ENCODE peak calls at places on chromosomes 3 and 15, in eight cellular contexts. V is endothelial cell of umbilical vein, A is HCT116, W is A549, S is K562, E is HepG2, R is H1, X is SK-N-SH. D is an unnamed sample.

GRCh38 chr15:48693474-48693873 is 48.0 kb upstream of the FBN1 start:
- DNase-seq in R (no peak), S (no peak), X (no peak), V (no peak), W (no peak), A (no peak), E (no peak), D (no peak)

GRCh38 chr3:54968546-54969172 is 40.8 kb upstream of the LRTM1 start:
- DNase-seq in S (no peak), R (no peak), X (no peak), A (no peak), E (no peak), V (no peak), W (no peak), D (no peak)

GRCh38 chr15:86855962-86856361 is 776.3 kb downstream of the AGBL1 start:
- DNase-seq in A (no peak), E (no peak), S (no peak), W (no peak), V (no peak), X (peak; percentile 22), R (no peak), D (no peak)

GRCh38 chr15:25439456-25439836 is 622 bp upstream of the UBE3A start:
- DNase-seq in E (peak; percentile 53), S (no peak), V (no peak), X (no peak), W (peak; percentile 17), R (no peak), A (peak; percentile 6), D (peak; percentile 35)

GRCh38 chr15:79858469-79858868 is 38.3 kb downstream of the MTHFS start:
- DNase-seq in W (peak; percentile 18), S (no peak), V (no peak), E (no peak), X (no peak), R (no peak), A (no peak), D (peak; percentile 20)

GRCh38 chr15:40339621-40339945 is 1.2 kb downstream of the CCDC9B start:
- DNase-seq in S (no peak), E (no peak), R (peak; percentile 54), A (no peak), W (peak; percentile 14), V (no peak), X (peak; percentile 66), D (no peak)

GRCh38 chr3:130658666-130659065 is 88.0 kb downstream of the PIK3R4 start:
- DNase-seq in R (no peak), A (no peak), V (peak; percentile 47), X (no peak), S (no peak), W (no peak), E (no peak), D (peak; percentile 6)

GRCh38 chr15:63605816-63606215 is 8.6 kb downstream of the FBXL22 start:
- DNase-seq in E (no peak), S (no peak), V (no peak), X (no peak), A (no peak), W (no peak), R (no peak), D (peak; percentile 52)

GRCh38 chr3:32686713-32687112 is 1.7 kb downstream of the CNOT10 start:
- DNase-seq in V (no peak), R (no peak), W (no peak), X (no peak), E (no peak), S (no peak), A (no peak), D (peak; percentile 10)

GRCh38 chr3:191774485-191774884 is 313.5 kb downstream of the PYDC2 start:
- DNase-seq in W (peak; percentile 81), E (no peak), A (peak; percentile 87), S (no peak), V (no peak), X (no peak), R (no peak), D (no peak)

GRCh38 chr15:62416535-62416934 is 251.4 kb upstream of the C2CD4B start:
- DNase-seq in V (no peak), R (no peak), E (no peak), S (no peak), A (no peak), W (no peak), X (no peak), D (no peak)

GRCh38 chr3:40837300-40837699 is 312.5 kb downstream of the ZNF621 start:
- DNase-seq in W (no peak), A (no peak), E (no peak), S (no peak), V (no peak), X (no peak), R (no peak), D (no peak)

GRCh38 chr3:46438831-46439230 is 25.9 kb downstream of the LTF start:
- DNase-seq in E (no peak), A (no peak), R (no peak), W (no peak), S (no peak), X (no peak), V (no peak), D (peak; percentile 63)

GRCh38 chr3:195021674-195022073 is 249.3 kb downstream of the XXYLT1 start:
- DNase-seq in E (no peak), A (no peak), V (no peak), S (no peak), R (no peak), W (no peak), X (no peak), D (no peak)

GRCh38 chr3:177512945-177513671 is 315.8 kb upstream of the TBL1XR1 start:
- DNase-seq in A (no peak), W (no peak), X (no peak), V (no peak), E (peak; percentile 90), S (no peak), R (no peak), D (no peak)

GRCh38 chr15:69082041-69082502 is 67.6 kb downstream of the NOX5 start:
- DNase-seq in R (no peak), S (no peak), A (no peak), E (no peak), V (peak; percentile 78), X (no peak), W (no peak), D (no peak)

GRCh38 chr3:178849220-178849910 is 222.2 kb downstream of the ZMAT3 start:
- DNase-seq in X (no peak), V (no peak), A (no peak), S (no peak), W (no peak), R (no peak), E (no peak), D (no peak)

GRCh38 chr3:108125550-108126071 is 34.8 kb upstream of the CD47 start:
- DNase-seq in V (peak; percentile 97), S (peak; percentile 66), X (no peak), E (no peak), R (no peak), W (no peak), A (no peak), D (peak; percentile 81)

GRCh38 chr15:79337591-79337990 is 26.7 kb downstream of the TMED3 start:
- DNase-seq in S (no peak), E (no peak), V (peak; percentile 25), X (no peak), W (no peak), A (no peak), R (no peak), D (no peak)

GRCh38 chr3:148178508-148178907 is 519.2 kb upstream of the AGTR1 start:
- DNase-seq in V (peak; percentile 14), E (peak; percentile 1), X (no peak), W (no peak), A (no peak), R (no peak), S (no peak), D (no peak)

GRCh38 chr15:35929740-35930444 is 383.9 kb upstream of the DPH6 start:
- DNase-seq in R (no peak), W (no peak), V (no peak), S (no peak), X (no peak), E (no peak), A (no peak), D (no peak)

GRCh38 chr3:122415762-122416654 is at the start of gene WDR5B:
- DNase-seq in A (peak; percentile 94), X (peak; percentile 93), W (peak; percentile 98), V (peak; percentile 99), R (peak; percentile 99), S (peak; percentile 98), E (peak; percentile 96), D (peak; percentile 95)
- TF ChIP-seq MAX in A (peak; percentile 81), X (peak; percentile 97), W (peak; percentile 75), V (peak; percentile 34), R (peak; percentile 76), S (peak; percentile 66), E (peak; percentile 90), D (peak; percentile 89)

GRCh38 chr3:142209655-142210054 is 15.7 kb downstream of the GK5 start:
- DNase-seq in R (no peak), E (no peak), S (no peak), V (peak; percentile 84), X (no peak), W (no peak), A (no peak), D (peak; percentile 44)
- H3K4me3 ChIP-seq in R (no peak overlapping the region), E (no peak overlapping the region), S (no peak overlapping the region), V (no peak overlapping the region), X (no peak overlapping the region), W (no peak overlapping the region), A (no peak overlapping the region), D (no peak overlapping the region)

GRCh38 chr15:71259866-71260265 is 144.6 kb downstream of the THSD4 start:
- DNase-seq in S (no peak), V (no peak), R (no peak), W (no peak), X (no peak), E (no peak), A (no peak), D (no peak)

GRCh38 chr15:71261934-71262333 is 146.7 kb downstream of the THSD4 start:
- DNase-seq in V (no peak), S (no peak), W (no peak), R (no peak), E (no peak), X (peak; percentile 33), A (no peak), D (no peak)

GRCh38 chr15:71256934-71257333 is 141.7 kb downstream of the THSD4 start:
- DNase-seq in E (no peak), X (no peak), W (no peak), V (no peak), A (no peak), S (no peak), R (no peak), D (peak; percentile 7)

GRCh38 chr15:71261418-71261817 is 146.1 kb downstream of the THSD4 start:
- DNase-seq in R (no peak), V (no peak), E (no peak), X (no peak), W (no peak), S (no peak), A (no peak), D (no peak)

GRCh38 chr15:71262599-71262998 is 147.3 kb downstream of the THSD4 start:
- DNase-seq in V (no peak), R (no peak), X (no peak), E (no peak), W (no peak), A (no peak), S (no peak), D (no peak)
- TF ChIP-seq MAX in V (no peak), R (no peak), X (no peak), E (no peak), W (no peak), A (no peak), S (no peak), D (no peak)

DNA sequence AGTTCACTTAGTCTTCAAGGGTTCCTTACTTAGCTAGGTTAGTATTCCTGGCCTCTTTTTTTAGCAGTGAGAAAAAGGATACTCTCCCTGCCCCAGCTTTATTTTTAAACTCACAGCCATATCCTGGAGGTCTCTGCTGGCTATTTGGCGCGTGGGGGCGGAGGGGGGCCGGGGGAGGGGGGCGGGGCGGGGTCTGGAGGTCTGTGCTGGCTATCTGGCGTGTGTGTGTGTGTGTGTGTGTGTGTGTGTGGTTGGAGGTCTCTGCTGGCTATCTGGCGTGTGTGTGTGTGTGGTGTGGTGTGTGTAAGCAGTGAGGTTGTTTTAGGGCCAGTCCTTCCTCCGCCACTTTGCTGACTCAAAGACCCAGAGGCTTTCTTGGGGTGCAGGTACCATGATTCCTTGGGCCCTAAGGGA is 579 bp upstream of the PLAAT1 start:
- DNase-seq in E (no peak), X (peak; percentile 55), R (no peak), V (no peak), S (no peak), A (no peak), W (peak; percentile 3), D (no peak)
- H3K4me3 ChIP-seq in E (no peak overlapping the region), X (peak overlapping the region; percentile 47), R (peak overlapping the region; percentile 75), V (no peak overlapping the region), S (peak overlapping the region; percentile 36), A (no peak overlapping the region), W (peak overlapping the region; percentile 59), D (no peak overlapping the region)